ENCODE peak calls at places on chromosome 9, in seven cellular contexts. D is NCI-H1436; Z is GM19239; S is fibroblast of lung; H is activated CD4-positive, alpha-beta T cell treated with anti-CD3 and anti-CD28 coated beads, Interleukin-2, amount 50 U/mL, for 1 hour; Q is lower leg skin; M is stimulated activated CD8-positive, alpha-beta memory T cell treated with anti-CD3 and anti-CD28 coated beads, Interleukin-4, amount 100 ng/mL, for 1 hour. C is an unnamed sample.

GRCh38 chr9:36166150-36166927 is 2.8 kb upstream of the CCIN start:
- DNase-seq in Q (peak), H (peak), S (peak), M (peak), D (peak), Z (peak), C (peak)

GRCh38 chr9:21856301-21857094 is 54.1 kb downstream of the MTAP start:
- DNase-seq in Q (no peak), M (no peak), D (no peak), Z (no peak), H (no peak), S (peak), C (no peak)

GRCh38 chr9:123399803-123400378 is 43.9 kb downstream of the CRB2 start:
- DNase-seq in D (no peak), H (no peak), Q (no peak), M (no peak), Z (no peak), S (no peak), C (no peak)

GRCh38 chr9:116181853-116182610 is 28.4 kb downstream of the PAPPA start:
- DNase-seq in Z (no peak), M (no peak), S (peak), D (no peak), Q (no peak), H (no peak), C (no peak)

GRCh38 chr9:109780453-109781033 is 545 bp downstream of the PALM2AKAP2 start:
- DNase-seq in Q (no peak), H (no peak), D (no peak), S (peak), Z (no peak), M (no peak), C (no peak)

GRCh38 chr9:93258419-93258817 is 74.5 kb downstream of the WNK2 start:
- DNase-seq in D (no peak), Q (no peak), S (no peak), H (no peak), M (no peak), Z (no peak), C (no peak)

GRCh38 chr9:92151691-92152393 is 36.6 kb upstream of the SPTLC1 start:
- DNase-seq in D (no peak), S (peak), Q (no peak), M (no peak), Z (no peak), H (no peak), C (peak)

GRCh38 chr9:133742849-133743444 is 4.8 kb upstream of the SARDH start:
- DNase-seq in Z (peak), D (peak), Q (peak), H (peak), S (peak), M (peak), C (peak)

GRCh38 chr9:34072868-34073590 is 24.3 kb upstream of the UBAP2 start:
- DNase-seq in M (no peak), H (no peak), Z (no peak), D (no peak), Q (peak), S (peak), C (no peak)

GRCh38 chr9:136328622-136329041 is 1.3 kb downstream of the GPSM1 start:
- DNase-seq in H (no peak), Q (no peak), M (no peak), D (no peak), S (peak), Z (no peak), C (no peak)

GRCh38 chr9:137366445-137366810 is 56.5 kb downstream of the EXD3 start:
- DNase-seq in M (no peak), Z (no peak), S (no peak), D (no peak), Q (no peak), H (no peak), C (no peak)

GRCh38 chr9:33524431-33524947 is 438 bp downstream of the ANKRD18B start:
- DNase-seq in H (no peak), Q (no peak), M (no peak), D (no peak), S (no peak), Z (no peak), C (no peak)

GRCh38 chr9:133054966-133055365 is 6.8 kb upstream of the CEL start:
- DNase-seq in M (no peak), S (peak), Q (no peak), D (no peak), Z (no peak), H (no peak), C (peak)

GRCh38 chr9:114196924-114197570 is 41.7 kb downstream of the COL27A1 start:
- DNase-seq in M (no peak), Z (no peak), H (no peak), S (no peak), D (no peak), Q (no peak), C (no peak)